ENCODE peak calls at places on chromosome X, in eight cellular contexts. K is HCT116, L is H9, I is astrocyte, V is mesenchymal stem cell, E is fibroblast of lung, P is SK-N-SH, S is endothelial cell of umbilical vein. X is an unnamed sample.

GRCh38 chrX:314049-314448 is 4.5 kb downstream of the GTPBP6 start:
- DNase-seq in P (no peak), I (no peak), E (no peak), L (no peak), K (no peak), S (no peak), V (no peak), X (no peak)

GRCh38 chrX:94831364-94831763 is 1157.4 kb downstream of the FAM133A start:
- DNase-seq in L (no peak), K (no peak), S (no peak), V (peak), P (peak), I (no peak), E (peak), X (no peak)

GRCh38 chrX:69210513-69211065 is 45.3 kb upstream of the PJA1 start:
- DNase-seq in L (no peak), P (no peak), V (no peak), S (no peak), I (no peak), K (no peak), E (peak), X (no peak)

GRCh38 chrX:52923781-52924241 is 26.7 kb downstream of the FAM156B start:
- DNase-seq in V (peak), K (no peak), I (peak), P (no peak), E (peak), L (no peak), S (peak), X (no peak)

GRCh38 chrX:8306296-8306975 is 135.4 kb upstream of the VCX2 start:
- DNase-seq in P (no peak), L (no peak), K (no peak), S (no peak), I (peak), E (peak), V (no peak), X (no peak)

GRCh38 chrX:63664741-63665140 is 120.3 kb downstream of the ARHGEF9 start:
- DNase-seq in K (no peak), V (peak), E (no peak), L (no peak), P (no peak), S (no peak), I (no peak), X (no peak)

GRCh38 chrX:152901816-152902501 is 4.1 kb downstream of the ZNF185 start:
- DNase-seq in P (no peak), L (no peak), E (peak), I (no peak), K (no peak), V (no peak), S (no peak), X (no peak)

GRCh38 chrX:125203737-125204578 is 115.7 kb upstream of the TEX13C start:
- DNase-seq in E (peak), S (no peak), K (no peak), L (peak), I (no peak), P (peak), V (peak), X (no peak)

GRCh38 chrX:24285082-24285481 is 28.8 kb downstream of the SUPT20HL2 start:
- DNase-seq in K (no peak), P (no peak), E (no peak), I (no peak), L (no peak), V (no peak), S (no peak), X (no peak)

GRCh38 chrX:10101269-10101668 is 55.5 kb upstream of the CLCN4 start:
- DNase-seq in I (no peak), K (no peak), S (no peak), E (no peak), P (no peak), L (no peak), V (peak), X (no peak)

DNA sequence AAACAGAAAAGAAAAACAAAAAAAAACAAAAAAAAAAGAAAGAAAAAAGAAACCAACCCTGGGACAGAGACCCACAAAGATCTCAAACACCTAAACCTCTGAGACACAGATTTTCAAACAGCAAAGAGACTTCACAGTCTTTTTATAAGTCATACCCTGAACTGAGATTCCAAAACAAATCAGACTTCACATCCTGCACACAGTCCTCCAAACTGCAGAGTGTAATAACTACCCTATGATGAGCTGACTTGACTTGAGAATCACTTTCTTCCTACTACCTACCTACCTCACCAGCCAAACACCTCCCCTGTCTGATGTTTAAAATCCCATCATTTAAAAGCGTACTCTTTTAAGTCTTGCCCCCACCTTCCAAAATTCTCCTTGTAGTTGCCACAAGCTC is 25.2 kb upstream of the GLOD5 start:
- DNase-seq in K (no peak), E (no peak), P (no peak), I (no peak), S (no peak), V (no peak), L (no peak), X (no peak)
- H3K9ac ChIP-seq in K (peak), E (no peak), P (no peak), I (peak), S (no peak), V (peak), L (no peak), X (peak)

GRCh38 chrX:105464611-105465010 is 244.1 kb upstream of the TEX13A start:
- DNase-seq in V (no peak), L (no peak), P (no peak), I (no peak), E (no peak), S (no peak), K (no peak), X (no peak)

GRCh38 chrX:105460366-105460765 is 239.9 kb upstream of the TEX13A start:
- DNase-seq in P (no peak), V (peak), E (peak), K (no peak), S (no peak), I (peak), L (no peak), X (no peak)

GRCh38 chrX:105461013-105461412 is 240.5 kb upstream of the TEX13A start:
- DNase-seq in I (peak), E (peak), K (no peak), L (no peak), V (peak), S (no peak), P (no peak), X (no peak)

GRCh38 chrX:105463483-105463882 is 243.0 kb upstream of the TEX13A start:
- DNase-seq in E (no peak), I (no peak), V (peak), P (no peak), K (no peak), S (no peak), L (no peak), X (no peak)

DNA sequence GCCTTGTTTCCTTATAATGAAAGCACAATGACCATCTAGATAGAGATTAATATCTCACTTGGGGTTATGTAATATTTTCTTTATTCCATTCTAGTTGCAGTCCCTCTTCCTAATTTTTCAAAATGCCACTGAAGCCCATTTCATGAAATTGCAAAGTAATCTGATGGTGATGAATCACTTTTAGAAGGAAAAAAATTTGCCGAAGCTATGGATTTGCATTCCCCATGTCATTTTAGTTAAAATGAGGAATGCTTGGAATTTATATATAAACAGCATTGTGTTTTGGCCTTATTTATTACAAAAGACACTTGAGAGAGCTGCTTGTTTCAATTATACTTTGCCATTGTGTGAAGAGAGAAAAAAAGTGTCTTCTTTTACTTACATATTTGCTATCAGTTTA is 241.7 kb upstream of the TEX13A start:
- DNase-seq in P (no peak), K (no peak), I (no peak), V (no peak), S (no peak), L (no peak), E (peak), X (no peak)
- H3K9ac ChIP-seq in P (no peak), K (no peak), I (no peak), V (no peak), S (no peak), L (no peak), E (no peak), X (no peak)

GRCh38 chrX:40005290-40006011 is 92.3 kb downstream of the BCOR start:
- DNase-seq in V (no peak), I (no peak), E (no peak), K (no peak), P (no peak), S (no peak), L (peak), X (no peak)
- H3K9ac ChIP-seq in V (no peak), I (no peak), E (no peak), K (no peak), P (no peak), S (no peak), L (no peak), X (peak)

GRCh38 chrX:72027914-72028307 is 103.8 kb downstream of the RTL5 start:
- DNase-seq in L (peak), I (no peak), V (no peak), S (no peak), K (no peak), P (no peak), E (no peak), X (no peak)

GRCh38 chrX:72030431-72030830 is 101.3 kb downstream of the RTL5 start:
- DNase-seq in E (no peak), P (no peak), V (no peak), I (no peak), L (peak), K (no peak), S (no peak), X (no peak)

GRCh38 chrX:72031118-72031517 is 100.6 kb downstream of the RTL5 start:
- DNase-seq in I (no peak), S (no peak), E (no peak), L (no peak), V (no peak), P (no peak), K (no peak), X (no peak)

GRCh38 chrX:72028701-72029470 is 102.8 kb downstream of the RTL5 start:
- DNase-seq in L (peak), V (no peak), P (no peak), S (no peak), K (no peak), E (no peak), I (no peak), X (no peak)

DNA sequence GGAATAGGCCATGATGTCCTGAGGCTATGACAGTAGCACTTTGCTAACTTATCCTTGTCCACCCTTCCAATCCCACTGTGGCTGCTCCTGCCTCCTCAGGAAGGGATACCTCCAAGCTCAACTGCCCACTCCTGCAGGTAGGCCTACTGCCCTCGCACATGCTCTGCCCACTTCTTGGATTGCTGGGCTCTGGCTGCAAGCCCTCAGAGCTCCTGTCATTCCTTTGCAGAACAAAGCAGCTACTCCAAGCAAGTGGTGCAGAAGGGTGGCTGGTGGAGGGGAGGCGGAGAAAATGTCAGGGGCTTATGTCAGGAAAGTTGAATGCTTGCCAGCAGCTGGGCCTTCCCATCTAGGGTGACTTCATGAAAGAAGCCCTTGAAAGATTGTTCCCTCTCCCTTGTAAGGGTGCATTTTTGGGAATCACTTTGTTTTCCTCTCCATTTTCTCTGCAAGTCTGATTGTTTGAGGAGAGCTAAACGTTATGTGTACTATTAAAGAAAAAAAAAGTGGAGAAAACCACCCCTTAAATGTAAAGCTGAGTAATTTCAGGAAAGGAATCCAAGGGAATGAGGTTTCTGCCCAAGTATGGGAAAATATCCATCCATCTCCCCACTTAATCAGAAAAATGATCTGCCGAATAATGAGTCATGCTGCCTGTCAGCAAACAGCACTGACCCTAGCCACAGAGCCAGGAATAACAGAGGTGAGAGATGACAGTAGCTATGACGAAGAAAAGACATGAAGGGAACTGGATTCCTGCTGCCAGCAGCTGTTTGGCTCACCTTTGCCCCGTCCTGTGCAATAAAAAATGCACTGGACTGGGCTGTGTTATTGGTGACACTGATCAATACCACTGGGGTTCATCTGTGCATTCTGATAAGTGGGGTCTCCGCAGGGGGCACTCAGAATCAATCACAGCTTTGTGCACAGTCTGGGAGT is 102.0 kb downstream of the RTL5 start:
- DNase-seq in L (peak), I (peak), S (peak), K (no peak), E (peak), P (peak), V (peak), X (no peak)
- H3K9ac ChIP-seq in L (peak), I (peak), S (no peak), K (no peak), E (no peak), P (no peak), V (peak), X (no peak)

DNA sequence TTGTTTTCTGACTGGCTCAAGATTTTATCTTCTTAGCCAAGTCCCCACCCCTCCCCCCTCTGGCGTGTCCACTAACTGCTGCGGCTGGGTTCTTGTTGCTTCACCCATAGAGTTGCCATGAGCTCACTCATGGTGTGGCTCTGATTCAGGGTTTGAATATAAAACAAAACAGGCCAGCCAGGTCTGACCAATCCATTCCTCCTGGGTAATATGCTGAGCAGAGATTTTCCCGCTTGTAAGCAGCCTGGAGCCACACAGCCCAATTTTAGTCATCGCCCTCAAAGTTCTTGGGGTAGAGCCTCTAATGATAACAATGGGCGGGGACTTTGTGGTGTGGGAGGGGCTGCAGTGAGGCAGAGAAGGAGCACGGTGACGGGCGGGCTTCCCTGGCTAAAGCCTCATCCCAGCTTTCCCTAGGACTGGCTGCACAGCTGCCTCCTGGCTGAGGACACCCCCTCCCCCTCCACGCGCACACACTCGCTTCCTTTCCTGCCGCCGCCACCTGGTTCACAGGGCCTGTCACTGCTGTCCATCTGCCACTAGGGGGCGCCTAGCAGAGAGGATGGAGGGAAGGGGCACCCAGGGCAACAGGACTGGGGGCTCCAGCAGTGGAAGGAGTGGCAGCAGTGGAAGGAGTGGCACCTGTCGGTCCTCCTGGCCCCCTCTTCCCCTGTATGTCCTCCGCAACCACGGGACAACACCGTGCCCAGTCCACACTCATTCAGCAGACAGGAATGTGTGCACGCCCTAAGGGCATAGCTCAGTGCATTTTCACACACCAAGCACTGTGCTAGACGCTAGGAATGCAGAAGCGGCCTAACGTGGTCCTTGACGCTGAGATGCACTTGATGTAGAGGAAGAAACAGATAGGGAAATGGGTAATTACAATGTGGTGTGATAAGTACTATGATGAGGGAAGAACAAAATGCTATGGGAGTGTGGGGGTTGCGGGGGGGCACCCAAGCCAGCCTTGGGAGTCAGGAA is 26.8 kb downstream of the PRPS1 start:
- DNase-seq in E (peak), L (peak), V (peak), P (peak), S (peak), K (peak), I (peak), X (peak)
- H3K9ac ChIP-seq in E (no peak), L (no peak), V (peak), P (no peak), S (no peak), K (no peak), I (peak), X (no peak)